ENCODE peak calls at places on chromosomes 11 and 22, in six cellular contexts. U, E, P, F, Y and H are unnamed samples.

GRCh38 chr11:79039122-79039521 is 401.7 kb downstream of the TENM4 start:
- DNase-seq in U (no peak), E (no peak), P (no peak), F (no peak), Y (no peak), H (no peak)

GRCh38 chr22:50293441-50294318 is 13.8 kb downstream of the PLXNB2 start:
- DNase-seq in U (no peak), E (no peak), P (no peak), F (no peak), Y (peak; percentile 59), H (no peak)

GRCh38 chr11:116882386-116882785 is 45.0 kb upstream of the APOA1 start:
- DNase-seq in U (no peak), E (no peak), P (no peak), F (no peak), Y (no peak), H (peak; percentile 61)

GRCh38 chr22:30169002-30169401 is 77.6 kb downstream of the LIF start:
- DNase-seq in U (no peak), E (no peak), P (no peak), F (no peak), Y (no peak), H (no peak)

GRCh38 chr11:65808744-65809341 is 22.0 kb downstream of the OVOL1 start:
- DNase-seq in U (no peak), E (no peak), P (no peak), F (no peak), Y (no peak), H (no peak)

GRCh38 chr22:29458551-29458950 is 20.2 kb downstream of the RFPL1 start:
- DNase-seq in U (no peak), E (no peak), P (no peak), F (no peak), Y (no peak), H (no peak)

GRCh38 chr22:46815896-46816721 is 53.7 kb downstream of the TBC1D22A start:
- DNase-seq in U (no peak), E (no peak), P (no peak), F (no peak), Y (no peak), H (no peak)

GRCh38 chr11:14342906-14343305 is 16.1 kb downstream of the RRAS2 start:
- DNase-seq in U (no peak), E (no peak), P (no peak), F (no peak), Y (no peak), H (peak; percentile 48)

GRCh38 chr22:36068776-36069344 is 40.2 kb upstream of the RBFOX2 start:
- DNase-seq in U (no peak), E (no peak), P (no peak), F (no peak), Y (no peak), H (no peak)

GRCh38 chr11:78030429-78031325 is 7.6 kb upstream of the KCTD14 start:
- DNase-seq in U (no peak), E (no peak), P (no peak), F (no peak), Y (no peak), H (no peak)

GRCh38 chr11:134612416-134613030 is 200.5 kb upstream of the B3GAT1 start:
- DNase-seq in U (no peak), E (no peak), P (no peak), F (no peak), Y (no peak), H (no peak)

GRCh38 chr22:46632646-46633249 is 12.6 kb downstream of the GRAMD4 start:
- DNase-seq in U (no peak), E (no peak), P (no peak), F (no peak), Y (no peak), H (no peak)

GRCh38 chr22:22798716-22799115 is 88.9 kb upstream of the IGLL5 start:
- DNase-seq in U (no peak), E (no peak), P (no peak), F (no peak), Y (no peak), H (no peak)

GRCh38 chr11:129067454-129067853 is 124.7 kb downstream of the ARHGAP32 start:
- DNase-seq in U (no peak), E (no peak), P (no peak), F (no peak), Y (no peak), H (no peak)

GRCh38 chr11:26867286-26867685 is 126.6 kb upstream of the FIBIN start:
- DNase-seq in U (no peak), E (no peak), P (no peak), F (no peak), Y (no peak), H (no peak)

GRCh38 chr11:102491969-102492368 is 38.6 kb downstream of the MMP7 start:
- DNase-seq in U (no peak), E (no peak), P (no peak), F (no peak), Y (no peak), H (no peak)

GRCh38 chr11:102493524-102493923 is 37.0 kb downstream of the MMP7 start:
- DNase-seq in U (no peak), E (no peak), P (no peak), F (no peak), Y (no peak), H (no peak)

GRCh38 chr11:102494216-102494615 is 36.3 kb downstream of the MMP7 start:
- DNase-seq in U (no peak), E (no peak), P (no peak), F (no peak), Y (no peak), H (no peak)

GRCh38 chr11:102497061-102497460 is 33.5 kb downstream of the MMP7 start:
- DNase-seq in U (no peak), E (no peak), P (no peak), F (no peak), Y (no peak), H (no peak)

DNA sequence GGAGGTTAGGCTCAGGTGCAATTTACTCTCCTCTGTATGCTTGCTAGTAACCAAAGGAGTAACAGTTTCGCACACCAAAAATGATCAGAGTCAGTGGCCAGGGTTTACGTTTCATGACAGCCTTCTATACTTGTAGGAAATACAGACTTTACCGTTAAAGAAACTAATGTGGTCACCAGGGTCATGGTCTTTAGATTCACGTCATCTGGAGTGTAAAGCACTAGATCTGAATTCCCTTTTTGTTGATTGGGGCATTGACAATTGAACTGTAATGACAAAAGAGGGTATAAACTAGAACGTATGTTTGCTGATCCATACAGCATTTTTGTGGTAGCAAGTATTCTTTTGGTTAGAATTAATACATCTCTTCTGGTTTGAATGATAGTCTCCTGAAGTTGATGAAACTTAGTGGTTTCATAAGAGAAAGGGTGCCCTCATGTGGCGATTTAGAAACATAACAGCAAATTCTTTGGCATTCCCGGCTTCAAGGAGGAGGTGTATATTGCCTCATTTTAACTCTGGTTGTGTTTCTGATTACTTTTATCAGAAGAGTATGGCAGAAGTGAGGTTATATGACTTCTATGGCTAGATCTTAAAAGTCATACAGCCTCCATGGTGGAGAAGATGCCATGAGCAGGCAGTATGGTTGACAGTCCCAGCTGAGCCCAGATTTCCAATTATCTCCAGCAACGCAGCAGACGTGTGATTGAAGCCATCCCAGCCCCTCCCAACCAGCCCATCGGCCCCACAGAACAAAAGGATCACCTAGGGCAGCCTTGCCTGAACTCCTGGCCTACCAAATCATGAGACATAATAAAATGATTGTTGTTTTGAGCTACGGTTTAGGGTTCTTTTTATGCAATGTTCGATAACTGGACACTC is 35.1 kb downstream of the MMP7 start:
- DNase-seq in U (peak; percentile 49), E (no peak), P (no peak), F (peak; percentile 53), Y (no peak), H (peak; percentile 75)
- TF ChIP-seq CTCF in U (peak; percentile 86), E (peak; percentile 82), P (peak; percentile 77), F (peak; percentile 15), Y (peak; percentile 80), H (peak; percentile 62)

GRCh38 chr11:64148917-64149617 is 16.8 kb downstream of the MACROD1 start:
- DNase-seq in U (no peak), E (no peak), P (no peak), F (no peak), Y (no peak), H (no peak)
- TF ChIP-seq CTCF in U (peak; percentile 45), E (no peak), P (peak; percentile 61), F (no peak), Y (no peak), H (no peak)

GRCh38 chr11:69000391-69000790 is 12.7 kb downstream of the MRGPRF start:
- DNase-seq in U (no peak), E (no peak), P (no peak), F (no peak), Y (peak; percentile 3), H (no peak)

GRCh38 chr11:68999093-68999747 is 13.8 kb downstream of the MRGPRF start:
- DNase-seq in U (no peak), E (no peak), P (peak; percentile 22), F (no peak), Y (no peak), H (no peak)

GRCh38 chr11:69002101-69002742 is 10.8 kb downstream of the MRGPRF start:
- DNase-seq in U (no peak), E (no peak), P (no peak), F (no peak), Y (peak; percentile 3), H (no peak)

GRCh38 chr11:69001301-69002081 is 11.6 kb downstream of the MRGPRF start:
- DNase-seq in U (no peak), E (no peak), P (peak; percentile 12), F (no peak), Y (no peak), H (no peak)

DNA sequence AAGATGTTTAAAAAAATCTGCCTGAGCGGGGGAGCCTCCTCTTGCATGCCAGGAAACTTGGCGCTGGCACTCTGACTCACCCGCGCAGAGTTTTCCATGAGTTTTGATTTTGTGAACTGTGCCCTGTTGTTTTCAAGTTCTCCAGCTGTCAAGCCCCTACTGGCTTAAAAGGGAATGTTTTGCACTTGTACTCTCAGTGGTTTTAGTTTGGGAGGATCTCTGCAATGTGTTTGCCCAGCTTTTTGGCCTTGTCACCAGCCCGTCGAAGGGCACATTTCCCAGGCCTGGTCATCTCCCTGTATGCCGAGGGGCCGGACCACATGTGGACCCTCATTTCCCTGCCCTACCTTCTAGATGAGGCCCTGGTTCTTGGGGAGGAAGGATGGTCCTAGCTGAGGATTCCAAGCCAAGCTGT is 12.2 kb downstream of the MRGPRF start:
- DNase-seq in U (no peak), E (no peak), P (no peak), F (no peak), Y (peak; percentile 5), H (no peak)
- TF ChIP-seq CTCF in U (peak; percentile 58), E (peak; percentile 29), P (no peak), F (no peak), Y (peak; percentile 46), H (peak; percentile 76)

GRCh38 chr11:18994860-18995259 is 55.6 kb upstream of the MRGPRX1 start:
- DNase-seq in U (no peak), E (no peak), P (no peak), F (no peak), Y (no peak), H (no peak)
- TF ChIP-seq CTCF in U (no peak), E (no peak), P (no peak), F (no peak), Y (no peak), H (no peak)

DNA sequence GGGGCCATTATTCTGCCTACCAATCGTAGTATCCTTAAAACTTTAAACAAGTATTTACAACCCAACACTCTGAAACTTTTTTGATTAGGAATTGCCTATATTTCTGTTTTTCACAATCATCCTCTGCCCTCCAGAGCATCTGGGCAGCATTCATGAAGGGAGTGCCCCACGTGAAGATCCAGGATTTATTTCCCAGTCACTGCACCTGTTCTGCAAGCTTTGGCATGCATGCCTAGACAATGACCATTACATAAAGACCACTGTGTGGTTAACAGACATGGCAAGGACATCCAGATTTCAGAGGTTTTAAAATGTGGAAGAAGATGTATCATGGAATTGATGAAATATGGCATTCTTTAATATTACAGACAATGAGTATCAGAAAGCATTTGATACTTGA is 1083.8 kb downstream of the TBC1D22A start:
- DNase-seq in U (no peak), E (no peak), P (no peak), F (no peak), Y (no peak), H (no peak)
- TF ChIP-seq CTCF in U (no peak), E (no peak), P (no peak), F (no peak), Y (no peak), H (no peak)